ENCODE peak calls at places on chromosome 5, in eight cellular contexts. J is A549, V is right lobe of liver, Y is IMR-90, U is body of pancreas, O is HepG2, Q is ovary, G is Peyer's patch. P is an unnamed sample.

GRCh38 chr5:62538017-62538942 is 40.3 kb upstream of the LRRC70 start:
- DNase-seq in U (no peak), J (no peak), Y (peak; percentile 94), Q (no peak), G (no peak), V (no peak), O (peak; percentile 28), P (no peak)

GRCh38 chr5:64599226-64599625 is 91.1 kb upstream of the SHISAL2B start:
- DNase-seq in Y (no peak), O (no peak), Q (no peak), U (no peak), G (no peak), J (no peak), V (no peak), P (no peak)

GRCh38 chr5:112861638-112861985 is 525 bp downstream of the SRP19 start:
- DNase-seq in V (no peak), Q (no peak), G (no peak), J (no peak), U (no peak), Y (no peak), O (no peak), P (no peak)

GRCh38 chr5:167296680-167297079 is 994.8 kb upstream of the WWC1 start:
- DNase-seq in Y (no peak), U (no peak), G (no peak), J (no peak), Q (no peak), O (no peak), V (no peak), P (no peak)

GRCh38 chr5:1401681-1402096 is 43.6 kb downstream of the SLC6A3 start:
- DNase-seq in V (no peak), O (no peak), Q (no peak), U (no peak), G (no peak), Y (no peak), J (no peak), P (no peak)

GRCh38 chr5:154526231-154527226 is 48.5 kb upstream of the HAND1 start:
- DNase-seq in O (no peak), Y (no peak), U (no peak), V (no peak), J (no peak), Q (no peak), G (no peak), P (no peak)

GRCh38 chr5:34011521-34011920 is 3.7 kb upstream of the AMACR start:
- DNase-seq in Y (peak; percentile 12), G (no peak), V (no peak), O (no peak), Q (no peak), J (no peak), U (no peak), P (no peak)

GRCh38 chr5:14109041-14109747 is 33.9 kb upstream of the TRIO start:
- DNase-seq in O (no peak), Q (no peak), U (no peak), Y (peak; percentile 75), V (no peak), G (no peak), J (no peak), P (no peak)

GRCh38 chr5:156314416-156314815 is 12.5 kb upstream of the SGCD start:
- DNase-seq in J (no peak), Q (no peak), U (no peak), V (no peak), Y (no peak), O (no peak), G (no peak), P (no peak)

DNA sequence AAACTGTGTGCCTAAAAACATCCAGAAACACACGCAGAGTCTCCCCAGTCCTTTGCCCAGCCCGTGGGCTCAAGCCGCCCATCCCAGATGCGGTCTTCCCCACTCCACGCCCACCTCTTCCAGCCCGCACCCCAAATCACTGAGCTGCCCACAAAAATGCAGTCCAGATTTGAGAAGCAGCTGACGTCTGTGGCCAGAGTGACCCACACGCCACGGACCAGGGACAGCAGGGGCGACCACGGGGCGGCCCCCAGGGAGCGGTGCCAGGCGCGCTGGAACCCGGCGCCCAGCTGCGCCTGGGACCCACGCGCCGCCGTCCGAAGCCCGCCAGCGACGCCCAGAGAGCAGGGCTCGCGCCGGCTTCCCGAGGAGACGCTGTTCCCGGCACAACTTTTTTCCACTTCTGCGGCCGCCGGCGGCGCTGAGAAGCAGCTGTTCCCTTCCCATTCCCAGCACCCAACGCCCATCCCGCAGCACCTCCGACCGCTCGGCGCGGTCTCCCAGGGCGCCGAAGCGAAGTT is 674 bp downstream of the LHFPL2 start:
- DNase-seq in V (peak; percentile 61), J (peak; percentile 19), Y (peak; percentile 54), O (no peak), G (peak; percentile 19), U (peak; percentile 71), Q (peak; percentile 76), P (peak; percentile 34)
- TF ChIP-seq POLR2A in V (no peak), J (no peak), Y (peak; percentile 57), O (no peak), G (no peak), U (peak; percentile 44), Q (no peak), P (no peak)

DNA sequence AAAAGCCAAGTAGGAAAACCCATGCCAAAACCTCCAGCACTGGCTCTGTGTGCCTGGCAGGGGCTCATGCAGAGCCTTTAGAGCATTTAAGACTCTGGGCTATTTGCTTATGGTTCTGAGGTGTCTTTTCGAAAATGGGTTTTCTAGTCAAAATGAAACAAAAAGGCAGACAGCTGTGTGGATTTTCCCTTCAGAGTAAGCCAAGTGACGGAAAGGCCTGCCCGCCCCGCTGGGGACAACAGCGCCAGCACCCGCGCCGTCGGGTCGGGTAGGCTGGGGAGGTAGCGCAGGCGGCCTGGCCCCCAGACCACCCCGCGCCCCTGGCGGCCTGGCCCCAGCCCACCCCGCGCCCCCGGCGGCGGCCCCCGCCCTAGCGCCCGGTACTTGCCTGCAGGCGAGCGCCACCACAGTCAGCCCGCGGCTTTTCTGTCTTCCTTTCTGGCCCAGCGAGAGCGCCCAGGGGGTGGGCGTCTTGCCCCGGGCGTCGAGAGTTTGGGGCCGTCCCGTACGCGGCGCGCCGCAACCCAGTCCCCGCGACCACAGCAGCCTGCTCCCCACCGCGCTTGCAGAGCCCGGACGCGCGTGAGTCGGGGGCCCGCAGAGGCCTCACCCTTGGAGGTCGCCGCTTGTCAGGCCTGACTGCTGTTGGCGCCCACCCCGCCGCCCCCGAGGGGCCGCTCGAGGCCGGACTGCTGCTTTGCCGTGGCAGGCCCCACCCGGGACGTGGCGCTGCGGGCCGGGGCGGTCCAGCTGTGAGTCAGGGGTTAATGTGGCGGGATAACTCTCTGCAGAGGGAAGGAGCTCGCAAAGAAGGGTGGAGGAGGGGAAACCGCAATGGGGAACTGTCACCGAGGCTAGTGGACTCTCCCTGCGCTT is at the start of gene TICAM2:
- DNase-seq in V (peak; percentile 81), Y (peak; percentile 67), U (peak; percentile 57), O (no peak), Q (peak; percentile 69), J (peak; percentile 52), G (peak; percentile 83), P (peak; percentile 79)
- TF ChIP-seq POLR2A in V (no peak), Y (peak; percentile 53), U (peak; percentile 45), O (no peak), Q (no peak), J (no peak), G (no peak), P (peak; percentile 61)

GRCh38 chr5:53008751-53009150 is 19.6 kb downstream of the ITGA2 start:
- DNase-seq in J (peak; percentile 25), O (no peak), V (no peak), Q (no peak), Y (peak; percentile 84), G (no peak), U (no peak), P (no peak)

GRCh38 chr5:53009816-53010215 is 20.7 kb downstream of the ITGA2 start:
- DNase-seq in J (no peak), Y (no peak), G (no peak), U (no peak), O (no peak), V (no peak), Q (no peak), P (no peak)

GRCh38 chr5:53013857-53014256 is 24.7 kb downstream of the ITGA2 start:
- DNase-seq in G (no peak), V (no peak), Y (no peak), J (no peak), O (no peak), Q (no peak), U (no peak), P (no peak)

GRCh38 chr5:53011233-53011632 is 22.1 kb downstream of the ITGA2 start:
- DNase-seq in U (no peak), V (no peak), O (peak; percentile 48), Y (no peak), G (no peak), J (no peak), Q (no peak), P (no peak)

GRCh38 chr5:53010819-53011218 is 21.7 kb downstream of the ITGA2 start:
- DNase-seq in V (no peak), U (no peak), G (no peak), Q (no peak), J (no peak), Y (peak; percentile 39), O (no peak), P (no peak)
- TF ChIP-seq POLR2A in V (no peak), U (no peak), G (no peak), Q (no peak), J (no peak), Y (no peak), O (no peak), P (no peak)

GRCh38 chr5:7272408-7272807 is 123.5 kb upstream of the ADCY2 start:
- DNase-seq in U (no peak), G (no peak), Q (no peak), O (no peak), V (no peak), J (no peak), Y (no peak), P (no peak)

GRCh38 chr5:7271728-7272127 is 124.2 kb upstream of the ADCY2 start:
- DNase-seq in U (no peak), O (no peak), V (no peak), Q (no peak), J (no peak), Y (no peak), G (no peak), P (no peak)

GRCh38 chr5:7269591-7270274 is 126.2 kb upstream of the ADCY2 start:
- DNase-seq in J (no peak), Y (no peak), G (no peak), Q (no peak), O (no peak), U (no peak), V (no peak), P (no peak)

GRCh38 chr5:7274180-7274579 is 121.8 kb upstream of the ADCY2 start:
- DNase-seq in O (no peak), Q (no peak), V (no peak), G (no peak), J (no peak), Y (no peak), U (no peak), P (no peak)
- TF ChIP-seq POLR2A in O (no peak), Q (no peak), V (no peak), G (no peak), J (no peak), Y (no peak), U (no peak), P (no peak)

GRCh38 chr5:55994998-55995914 is 493 bp upstream of the IL6ST start:
- DNase-seq in G (peak; percentile 96), Y (peak; percentile 96), Q (peak; percentile 99), O (peak; percentile 96), V (peak; percentile 100), U (peak; percentile 98), J (peak; percentile 96), P (peak; percentile 96)
- TF ChIP-seq POLR2A in G (peak; percentile 56), Y (peak; percentile 80), Q (peak; percentile 91), O (peak; percentile 68), V (peak; percentile 71), U (peak; percentile 70), J (peak; percentile 50), P (peak; percentile 86)

GRCh38 chr5:178153530-178154340 is at the start of gene NHP2:
- DNase-seq in O (peak; percentile 95), U (peak; percentile 99), G (peak; percentile 97), Y (peak; percentile 99), V (peak; percentile 99), Q (peak; percentile 99), J (peak; percentile 95), P (peak; percentile 98)
- TF ChIP-seq POLR2A in O (peak; percentile 64), U (peak; percentile 69), G (no peak), Y (peak; percentile 66), V (peak; percentile 58), Q (no peak), J (peak; percentile 46), P (peak; percentile 68)

P was measured in upper lobe of left lung.